ENCODE peak calls at places on chromosome 4, in seven cellular contexts. D is mesendoderm, L is H1, U is trophoblast cell, Y is H9, X is IMR-90, F is mesenchymal stem cell. S is an unnamed sample.

GRCh38 chr4:182655321-182655720 is 261.9 kb downstream of the DCTD start:
- DNase-seq in D (no peak), Y (no peak), F (no peak), X (no peak), L (no peak), U (no peak), S (no peak)

GRCh38 chr4:174358823-174359222 is 75.1 kb downstream of the CEP44 start:
- DNase-seq in X (peak), L (no peak), Y (no peak), F (peak), U (no peak), D (no peak), S (no peak)

GRCh38 chr4:65599335-65599734 is 71.0 kb downstream of the EPHA5 start:
- DNase-seq in F (no peak), L (no peak), D (no peak), Y (no peak), U (peak), X (peak), S (no peak)

GRCh38 chr4:128286474-128287158 is 997 bp downstream of the PGRMC2 start:
- DNase-seq in U (peak), X (peak), Y (no peak), D (peak), L (no peak), F (peak), S (peak)

GRCh38 chr4:54961357-54961975 is 163.9 kb downstream of the KDR start:
- DNase-seq in U (peak), D (peak), Y (no peak), X (peak), L (no peak), F (peak), S (no peak)

GRCh38 chr4:155271557-155271956 is 63.1 kb downstream of the NPY2R start:
- DNase-seq in F (peak), X (no peak), U (no peak), Y (no peak), D (peak), L (no peak), S (peak)

GRCh38 chr4:115927382-115927781 is 814.0 kb upstream of the NDST4 start:
- DNase-seq in X (no peak), U (peak), F (no peak), D (no peak), L (no peak), Y (no peak), S (no peak)

GRCh38 chr4:139611391-139611790 is 54.2 kb upstream of the MGST2 start:
- DNase-seq in L (no peak), F (no peak), U (no peak), D (no peak), X (no peak), Y (no peak), S (no peak)

GRCh38 chr4:153471691-153472080 is 5.5 kb downstream of the TMEM131L start:
- DNase-seq in U (no peak), X (no peak), D (no peak), L (no peak), Y (no peak), F (no peak), S (no peak)

GRCh38 chr4:40377462-40378385 is 42.6 kb downstream of the CHRNA9 start:
- DNase-seq in U (peak), L (no peak), X (peak), Y (no peak), D (no peak), F (peak), S (no peak)

GRCh38 chr4:6033381-6033780 is 15.2 kb upstream of the C4orf50 start:
- DNase-seq in L (no peak), F (no peak), X (no peak), U (no peak), Y (no peak), D (no peak), S (no peak)

GRCh38 chr4:57051524-57051923 is 58.7 kb downstream of the IGFBP7 start:
- DNase-seq in F (no peak), Y (no peak), D (no peak), U (peak), L (no peak), X (no peak), S (no peak)

GRCh38 chr4:125187221-125187620 is 127.5 kb upstream of the FAT4 start:
- DNase-seq in F (peak), Y (no peak), L (no peak), U (no peak), X (peak), D (no peak), S (no peak)

GRCh38 chr4:174005422-174005821 is 278.0 kb downstream of the FBXO8 start:
- DNase-seq in D (no peak), L (no peak), X (no peak), Y (no peak), F (peak), U (peak), S (no peak)

GRCh38 chr4:8593268-8594096 is 917 bp downstream of the CPZ start:
- DNase-seq in F (no peak), D (peak), U (peak), L (no peak), Y (no peak), X (no peak), S (no peak)

GRCh38 chr4:136740326-136740725 is 792.0 kb downstream of the PCDH18 start:
- DNase-seq in D (no peak), U (no peak), Y (no peak), L (no peak), F (no peak), X (no peak), S (no peak)

GRCh38 chr4:147822128-147822527 is 90.2 kb downstream of the ARHGAP10 start:
- DNase-seq in U (peak), X (peak), Y (no peak), F (peak), D (no peak), L (no peak), S (no peak)

GRCh38 chr4:89277412-89277811 is 30.2 kb downstream of the GPRIN3 start:
- DNase-seq in Y (no peak), D (no peak), U (peak), F (peak), X (no peak), L (no peak), S (no peak)

GRCh38 chr4:172982151-172982590 is 186.4 kb upstream of the GALNT7 start:
- DNase-seq in L (no peak), D (no peak), F (peak), X (peak), U (peak), Y (no peak), S (no peak)

GRCh38 chr4:107825072-107825789 is 499 bp downstream of the SGMS2 start:
- DNase-seq in L (no peak), U (peak), F (peak), Y (peak), X (peak), D (peak), S (peak)

GRCh38 chr4:15778191-15778741 is at the start of gene CD38:
- DNase-seq in Y (peak), X (no peak), U (no peak), D (peak), F (peak), L (no peak), S (peak)

GRCh38 chr4:89411539-89411938 is 103.9 kb upstream of the GPRIN3 start:
- DNase-seq in Y (no peak), X (peak), U (no peak), D (peak), F (no peak), L (no peak), S (no peak)

GRCh38 chr4:165355900-165356300 is 22.9 kb upstream of the CPE start:
- DNase-seq in F (peak), D (peak), X (peak), Y (peak), U (peak), L (no peak), S (peak)

GRCh38 chr4:182560358-182560757 is 317.2 kb downstream of the TENM3 start:
- DNase-seq in L (peak), X (peak), D (peak), Y (peak), U (peak), F (peak), S (peak)

GRCh38 chr4:1794809-1795303 is 1.8 kb downstream of the FGFR3 start:
- DNase-seq in U (no peak), Y (no peak), F (no peak), L (no peak), X (no peak), D (no peak), S (no peak)

GRCh38 chr4:2731907-2732314 is 24.2 kb downstream of the TNIP2 start:
- DNase-seq in X (no peak), F (no peak), D (no peak), U (no peak), Y (no peak), L (no peak), S (no peak)

GRCh38 chr4:122980860-122981259 is 58.5 kb upstream of the NUDT6 start:
- DNase-seq in U (no peak), L (no peak), D (no peak), F (no peak), Y (no peak), X (no peak), S (no peak)

DNA sequence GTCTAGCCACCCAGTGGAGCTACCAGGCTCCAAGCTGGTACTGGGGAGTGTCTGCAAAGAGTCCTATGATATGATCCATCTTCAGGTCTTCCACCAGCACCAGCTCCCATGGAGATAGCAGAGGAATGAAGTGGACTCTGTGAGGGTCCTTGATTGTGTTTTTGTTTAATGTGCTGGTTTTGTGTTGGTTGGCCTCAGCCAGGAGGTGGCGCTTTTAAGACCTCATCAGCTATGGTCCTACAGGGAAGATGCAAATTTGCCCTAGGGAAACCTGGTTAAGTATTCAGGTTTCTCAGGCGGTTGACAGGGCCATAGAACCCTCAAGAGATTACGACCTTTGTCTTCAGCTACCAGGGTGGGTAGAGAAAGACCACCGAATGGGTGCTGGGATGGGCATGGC is 1141.1 kb downstream of the STIM2 start:
- DNase-seq in U (no peak), L (no peak), D (peak), F (no peak), X (no peak), Y (no peak), S (no peak)
- H3K18ac ChIP-seq in U (no peak), L (no peak), D (no peak), F (no peak), X (no peak), Y (no peak), S (no peak)

GRCh38 chr4:112564706-112565270 is 48.8 kb upstream of the NEUROG2 start:
- DNase-seq in Y (peak), X (no peak), L (no peak), F (no peak), D (peak), U (no peak), S (no peak)
- H4K8ac ChIP-seq in Y (no peak), X (no peak), L (no peak), F (no peak), D (no peak), U (no peak), S (no peak)

GRCh38 chr4:83993774-83994173 is 457.9 kb downstream of the GPAT3 start:
- DNase-seq in U (no peak), D (peak), Y (peak), F (no peak), L (peak), X (no peak), S (no peak)

GRCh38 chr4:83996254-83996653 is 460.3 kb downstream of the GPAT3 start:
- DNase-seq in F (no peak), Y (no peak), X (no peak), U (no peak), L (no peak), D (no peak), S (no peak)
- H3K18ac ChIP-seq in F (no peak), Y (no peak), X (no peak), U (no peak), L (no peak), D (no peak), S (no peak)

GRCh38 chr4:25211721-25212120 is 22.1 kb upstream of the PI4K2B start:
- DNase-seq in F (no peak), L (no peak), Y (no peak), D (no peak), U (no peak), X (no peak), S (no peak)

GRCh38 chr4:25215506-25215905 is 18.3 kb upstream of the PI4K2B start:
- DNase-seq in X (no peak), D (peak), F (no peak), L (no peak), U (no peak), Y (peak), S (no peak)

GRCh38 chr4:25213327-25213979 is 20.4 kb upstream of the PI4K2B start:
- DNase-seq in L (no peak), D (no peak), U (no peak), Y (no peak), F (no peak), X (no peak), S (no peak)

GRCh38 chr4:25209702-25210101 is 24.1 kb upstream of the PI4K2B start:
- DNase-seq in X (no peak), U (peak), Y (no peak), D (peak), L (no peak), F (no peak), S (no peak)

DNA sequence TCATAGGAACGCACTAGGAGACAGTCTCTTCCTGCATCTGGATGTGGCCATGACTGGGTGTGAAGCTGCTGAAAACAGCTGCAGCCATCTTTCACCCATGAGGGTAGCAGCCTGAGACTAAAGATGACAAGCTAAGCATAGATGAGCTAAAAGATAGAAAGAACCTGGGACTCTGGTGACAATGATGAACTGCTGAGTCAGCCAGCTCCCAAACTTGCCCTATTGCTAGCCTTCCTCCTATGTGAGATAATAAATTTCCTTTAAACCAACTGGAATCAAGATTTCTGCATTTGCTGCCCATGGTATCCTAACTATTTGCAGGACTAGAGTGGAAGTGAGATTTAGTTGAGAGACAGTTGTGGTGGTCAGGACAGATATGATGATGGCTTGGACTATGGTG is 21.0 kb upstream of the PI4K2B start:
- DNase-seq in X (no peak), U (no peak), Y (no peak), D (no peak), L (no peak), F (no peak), S (no peak)
- H4K8ac ChIP-seq in X (no peak), U (no peak), Y (no peak), D (no peak), L (no peak), F (no peak), S (no peak)

GRCh38 chr4:98903561-98903960 is 25.4 kb downstream of the EIF4E start:
- DNase-seq in U (no peak), L (no peak), X (no peak), D (no peak), F (no peak), Y (no peak), S (no peak)
- H3K18ac ChIP-seq in U (no peak), L (no peak), X (no peak), D (no peak), F (no peak), Y (no peak), S (no peak)

DNA sequence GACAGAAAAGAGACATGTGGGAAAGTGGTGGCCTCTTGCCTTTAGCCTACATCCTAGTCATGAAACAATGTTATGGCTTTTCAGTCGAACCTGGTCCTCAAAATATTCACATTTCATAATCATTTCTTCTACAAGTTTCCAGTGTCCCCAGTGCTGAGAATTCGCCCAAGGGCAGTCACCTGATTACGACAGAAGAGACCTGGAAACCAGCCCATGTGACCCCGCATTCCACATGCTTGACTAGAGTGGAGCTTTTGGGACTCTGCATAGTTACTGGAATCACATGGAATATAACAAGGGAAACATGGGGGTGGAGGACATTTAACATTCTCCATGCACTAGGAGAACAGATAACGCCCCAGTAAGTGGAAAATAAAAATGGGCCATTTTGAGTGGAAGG is 100.1 kb downstream of the PPARGC1A start:
- DNase-seq in D (peak), L (no peak), U (peak), F (peak), Y (no peak), X (peak), S (no peak)
- H4K8ac ChIP-seq in D (no peak), L (no peak), U (no peak), F (no peak), Y (no peak), X (no peak), S (no peak)

DNA sequence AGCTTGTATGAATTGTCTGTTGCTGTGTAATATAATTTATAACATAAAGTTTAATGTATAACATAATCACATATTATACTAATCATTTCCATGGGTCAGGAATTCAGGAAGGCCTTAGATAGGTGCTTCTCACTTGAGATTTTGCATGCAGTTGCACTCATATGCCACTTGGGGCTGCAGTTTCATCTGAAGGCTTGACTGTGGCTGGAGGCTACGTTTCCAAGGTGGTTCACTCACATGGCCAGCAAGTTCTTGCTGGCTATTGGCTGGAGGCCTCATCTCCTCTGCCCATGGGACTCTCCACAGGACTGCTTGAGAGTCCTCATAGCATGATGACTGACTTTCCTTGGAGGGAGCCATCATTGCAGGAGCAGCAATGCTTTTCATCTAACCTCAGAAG is 53.4 kb upstream of the STX18 start:
- DNase-seq in D (peak), L (no peak), X (no peak), F (no peak), U (no peak), Y (no peak), S (no peak)
- H3K18ac ChIP-seq in D (no peak), L (no peak), X (no peak), F (no peak), U (no peak), Y (no peak), S (no peak)

S was measured in neuronal stem cell.